ENCODE peak calls at places on chromosomes 2 and 18, in five cellular contexts. One of them, this sample, is unnamed.

GRCh38 chr2:172823451-172823850 is 87.8 kb downstream of the RAPGEF4 start:
- DNase-seq in ovary: no peak
- DNase-seq in tibial artery: no peak
- DNase-seq in upper lobe of right lung: no peak
- DNase-seq in neural progenitor cell: no peak
- DNase-seq in this sample: no peak

GRCh38 chr2:12819098-12819465 is 102.3 kb downstream of the TRIB2 start:
- DNase-seq in ovary: peak; percentile 82
- DNase-seq in tibial artery: peak; percentile 92
- DNase-seq in upper lobe of right lung: no peak
- DNase-seq in neural progenitor cell: no peak
- DNase-seq in this sample: peak; percentile 94

GRCh38 chr2:5839563-5839962 is 147.4 kb downstream of the SOX11 start:
- DNase-seq in ovary: no peak
- DNase-seq in tibial artery: no peak
- DNase-seq in upper lobe of right lung: no peak
- DNase-seq in neural progenitor cell: peak; percentile 58
- DNase-seq in this sample: no peak

GRCh38 chr2:55048925-55049793 is 1.1 kb downstream of the RTN4 start:
- DNase-seq in ovary: peak; percentile 91
- DNase-seq in tibial artery: peak; percentile 95
- DNase-seq in upper lobe of right lung: peak; percentile 93
- DNase-seq in neural progenitor cell: peak; percentile 91
- DNase-seq in this sample: peak; percentile 96

GRCh38 chr2:238238311-238238765 is 1.5 kb downstream of the HES6 start:
- DNase-seq in ovary: no peak
- DNase-seq in tibial artery: no peak
- DNase-seq in upper lobe of right lung: no peak
- DNase-seq in neural progenitor cell: no peak
- DNase-seq in this sample: no peak

GRCh38 chr2:11873766-11874165 is 127.3 kb downstream of the LPIN1 start:
- DNase-seq in ovary: no peak
- DNase-seq in tibial artery: no peak
- DNase-seq in upper lobe of right lung: no peak
- DNase-seq in neural progenitor cell: no peak
- DNase-seq in this sample: no peak

GRCh38 chr18:44887227-44887631 is 206.5 kb downstream of the SETBP1 start:
- DNase-seq in ovary: no peak
- DNase-seq in tibial artery: no peak
- DNase-seq in upper lobe of right lung: no peak
- DNase-seq in neural progenitor cell: no peak
- DNase-seq in this sample: no peak

GRCh38 chr2:111673526-111673925 is 210.5 kb downstream of the ANAPC1 start:
- DNase-seq in ovary: no peak
- DNase-seq in tibial artery: no peak
- DNase-seq in upper lobe of right lung: no peak
- DNase-seq in neural progenitor cell: no peak
- DNase-seq in this sample: no peak

GRCh38 chr2:219553463-219553862 is 9.6 kb downstream of the TMEM198 start:
- DNase-seq in ovary: peak; percentile 34
- DNase-seq in tibial artery: no peak
- DNase-seq in upper lobe of right lung: no peak
- DNase-seq in neural progenitor cell: no peak
- DNase-seq in this sample: no peak

GRCh38 chr2:149169653-149170052 is 131.2 kb downstream of the LYPD6B start:
- DNase-seq in ovary: no peak
- DNase-seq in tibial artery: no peak
- DNase-seq in upper lobe of right lung: no peak
- DNase-seq in neural progenitor cell: no peak
- DNase-seq in this sample: no peak

GRCh38 chr18:28045176-28045810 is 131.6 kb downstream of the CDH2 start:
- DNase-seq in ovary: no peak
- DNase-seq in tibial artery: no peak
- DNase-seq in upper lobe of right lung: no peak
- DNase-seq in neural progenitor cell: no peak
- DNase-seq in this sample: no peak
- H3K4me1 ChIP-seq in ovary: no peaks in the 10 kb centered on the region
- H3K4me1 ChIP-seq in tibial artery: no peaks in the 10 kb centered on the region
- H3K4me1 ChIP-seq in upper lobe of right lung: no peaks in the 10 kb centered on the region
- H3K4me1 ChIP-seq in neural progenitor cell: peaks cover 63% of the 10 kb centered on the region
- H3K4me1 ChIP-seq in this sample: no peaks in the 10 kb centered on the region

GRCh38 chr2:239660390-239661228 is 259.8 kb upstream of the HDAC4 start:
- DNase-seq in ovary: no peak
- DNase-seq in tibial artery: no peak
- DNase-seq in upper lobe of right lung: no peak
- DNase-seq in neural progenitor cell: no peak
- DNase-seq in this sample: peak; percentile 49
- H3K27me3 ChIP-seq in ovary: no peaks in the 10 kb centered on the region
- H3K27me3 ChIP-seq in tibial artery: peaks cover 49% of the 10 kb centered on the region
- H3K27me3 ChIP-seq in upper lobe of right lung: peaks cover 24% of the 10 kb centered on the region
- H3K27me3 ChIP-seq in neural progenitor cell: no peaks in the 10 kb centered on the region
- H3K27me3 ChIP-seq in this sample: no peaks in the 10 kb centered on the region

GRCh38 chr2:1825046-1825445 is 80.7 kb upstream of the PXDN start:
- DNase-seq in ovary: no peak
- DNase-seq in tibial artery: no peak
- DNase-seq in upper lobe of right lung: no peak
- DNase-seq in neural progenitor cell: no peak
- DNase-seq in this sample: no peak
- H3K27ac ChIP-seq in ovary: no peak overlapping the region
- H3K27ac ChIP-seq in tibial artery: peak overlapping the region; percentile 96
- H3K27ac ChIP-seq in upper lobe of right lung: no peak overlapping the region
- H3K27ac ChIP-seq in neural progenitor cell: no peak overlapping the region
- H3K27ac ChIP-seq in this sample: peak overlapping the region; percentile 83

DNA sequence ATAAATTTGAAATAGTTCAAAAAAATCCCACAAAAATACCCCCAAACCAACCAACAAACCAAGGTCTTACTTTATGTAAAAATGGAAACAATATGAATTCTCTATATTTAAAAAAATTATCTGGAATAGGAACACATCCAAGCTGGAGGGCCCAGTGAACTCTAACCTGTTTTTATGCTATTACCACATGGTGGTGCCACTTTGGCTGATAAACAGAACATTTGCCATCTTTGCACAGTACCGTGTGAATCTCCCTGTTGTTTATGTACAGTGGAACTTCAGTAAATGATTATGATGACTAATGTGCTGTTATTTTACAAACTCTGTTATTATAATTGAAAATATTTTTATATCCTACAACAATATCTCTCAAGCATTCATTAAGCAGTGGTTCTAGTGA is 145.3 kb upstream of the SMAD7 start:
- DNase-seq in ovary: no peak
- DNase-seq in tibial artery: no peak
- DNase-seq in upper lobe of right lung: no peak
- DNase-seq in neural progenitor cell: no peak
- DNase-seq in this sample: no peak
- H3K4me1 ChIP-seq in ovary: peaks cover 1% of the 10 kb centered on the region
- H3K4me1 ChIP-seq in tibial artery: peaks cover 4% of the 10 kb centered on the region
- H3K4me1 ChIP-seq in upper lobe of right lung: no peaks in the 10 kb centered on the region
- H3K4me1 ChIP-seq in neural progenitor cell: peaks cover 10% of the 10 kb centered on the region
- H3K4me1 ChIP-seq in this sample: peaks cover 22% of the 10 kb centered on the region

DNA sequence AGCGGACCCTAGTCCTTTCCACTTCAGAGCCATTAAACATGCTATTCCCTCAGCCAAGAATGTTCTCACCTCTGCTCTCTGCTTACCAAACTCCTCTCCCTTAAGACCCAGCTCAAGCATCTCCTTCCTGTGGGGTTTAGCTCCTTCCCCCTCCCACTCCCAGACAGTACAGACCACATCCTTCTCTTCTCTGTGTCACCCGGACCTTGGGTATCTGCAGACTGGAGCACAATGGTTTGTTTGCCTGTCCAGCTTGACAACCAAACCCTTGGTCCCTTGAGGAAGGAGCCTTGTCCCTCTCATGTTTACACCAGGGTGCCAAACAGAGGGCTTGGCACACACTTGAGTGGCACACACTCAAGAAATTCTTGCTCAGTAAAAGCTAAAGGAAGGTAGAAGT is 4.2 kb upstream of the CD8A start:
- DNase-seq in ovary: no peak
- DNase-seq in tibial artery: no peak
- DNase-seq in upper lobe of right lung: no peak
- DNase-seq in neural progenitor cell: no peak
- DNase-seq in this sample: no peak
- H3K27me3 ChIP-seq in ovary: peaks cover 4% of the 10 kb centered on the region
- H3K27me3 ChIP-seq in tibial artery: peaks cover 45% of the 10 kb centered on the region
- H3K27me3 ChIP-seq in upper lobe of right lung: peaks cover 42% of the 10 kb centered on the region
- H3K27me3 ChIP-seq in neural progenitor cell: peaks cover 57% of the 10 kb centered on the region
- H3K27me3 ChIP-seq in this sample: peaks cover 52% of the 10 kb centered on the region

DNA sequence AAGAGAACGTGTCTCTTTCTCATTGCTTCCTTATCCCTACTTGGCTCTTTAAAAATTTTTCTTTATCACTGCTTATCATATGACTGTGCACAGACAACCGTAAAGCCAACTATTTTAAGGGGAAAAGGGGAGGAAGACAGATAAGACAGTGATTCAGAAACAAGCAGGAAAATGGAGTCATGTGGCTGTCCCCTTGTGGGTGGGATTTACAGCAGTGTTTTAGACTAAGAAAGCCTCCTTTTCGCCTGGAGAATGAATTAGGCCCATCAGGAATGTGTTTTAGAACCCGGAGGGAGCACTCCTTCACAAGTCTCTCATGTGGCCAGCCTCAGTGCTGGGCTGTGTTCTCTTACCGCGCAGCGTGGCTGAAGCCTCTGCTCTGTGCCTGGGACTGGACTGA is 17.6 kb downstream of the PRKCE start:
- DNase-seq in ovary: no peak
- DNase-seq in tibial artery: no peak
- DNase-seq in upper lobe of right lung: no peak
- DNase-seq in neural progenitor cell: peak; percentile 10
- DNase-seq in this sample: no peak
- H3K27ac ChIP-seq in ovary: peak overlapping the region; percentile 43
- H3K27ac ChIP-seq in tibial artery: no peak overlapping the region
- H3K27ac ChIP-seq in upper lobe of right lung: no peak overlapping the region
- H3K27ac ChIP-seq in neural progenitor cell: no peak overlapping the region
- H3K27ac ChIP-seq in this sample: no peak overlapping the region

This sample was measured in sigmoid colon.